ENCODE peak calls at places on chromosomes 4 and X, in eight cellular contexts. X is endothelial cell, Z is endodermal cell, P is IMR-90, R is neural crest cell, H is lower leg skin, Q is psoas muscle, S is OCI-LY7. E is an unnamed sample.

GRCh38 chrX:71536285-71536684 is 3.4 kb downstream of the OGT start:
- DNase-seq in S (no peak), R (no peak), H (no peak), Z (no peak), P (no peak), Q (no peak), X (no peak), E (no peak)

GRCh38 chr4:110998308-110998707 is 375.4 kb upstream of the PITX2 start:
- DNase-seq in R (no peak), Z (no peak), S (no peak), X (no peak), Q (no peak), P (no peak), H (no peak), E (no peak)

GRCh38 chr4:101944649-101945048 is 154.1 kb downstream of the BANK1 start:
- DNase-seq in Q (no peak), S (no peak), X (no peak), R (no peak), H (no peak), P (peak), Z (no peak), E (no peak)

GRCh38 chr4:156931267-156931666 is 40.3 kb downstream of the PDGFC start:
- DNase-seq in X (no peak), Z (no peak), R (no peak), Q (peak), P (peak), H (no peak), S (no peak), E (no peak)

GRCh38 chr4:158006973-158007372 is 165.9 kb downstream of the GASK1B start:
- DNase-seq in Q (no peak), S (no peak), Z (no peak), R (no peak), X (no peak), H (no peak), P (no peak), E (no peak)

GRCh38 chrX:17654116-17654515 is 83.2 kb upstream of the SCML1 start:
- DNase-seq in Q (no peak), X (no peak), S (no peak), H (no peak), R (no peak), Z (no peak), P (no peak), E (no peak)

GRCh38 chr4:166594326-166594946 is 639.9 kb downstream of the SPOCK3 start:
- DNase-seq in S (peak), R (peak), H (no peak), P (no peak), X (peak), Z (peak), Q (no peak), E (peak)

GRCh38 chr4:83212041-83212851 is 72.4 kb downstream of the COQ2 start:
- DNase-seq in S (peak), X (no peak), P (no peak), R (no peak), Q (no peak), Z (no peak), H (no peak), E (no peak)

GRCh38 chrX:10722804-10723364 is 102.5 kb upstream of the MID1 start:
- DNase-seq in Q (no peak), X (peak), S (peak), Z (peak), R (peak), H (no peak), P (peak), E (peak)

GRCh38 chrX:16786791-16787735 is 797 bp downstream of the TXLNG start:
- DNase-seq in S (peak), Q (peak), R (no peak), X (peak), P (no peak), H (peak), Z (peak), E (peak)

GRCh38 chrX:69124108-69124507 is 41.1 kb downstream of the PJA1 start:
- DNase-seq in S (no peak), Q (no peak), P (peak), H (no peak), Z (no peak), X (no peak), R (no peak), E (no peak)

GRCh38 chrX:107654778-107655761 is 26.8 kb downstream of the PRPS1 start:
- DNase-seq in H (peak), Z (peak), R (peak), Q (peak), S (peak), P (peak), X (peak), E (peak)

GRCh38 chr4:170047774-170048354 is 21.7 kb upstream of the MFAP3L start:
- DNase-seq in S (peak), R (peak), Z (peak), P (peak), H (no peak), Q (no peak), X (peak), E (peak)

GRCh38 chr4:2254665-2255500 is 7.0 kb downstream of the MXD4 start:
- DNase-seq in P (no peak), X (no peak), H (peak), Q (peak), S (no peak), R (no peak), Z (peak), E (no peak)

GRCh38 chr4:76726631-76727030 is 171.3 kb downstream of the SOWAHB start:
- DNase-seq in X (no peak), P (no peak), H (no peak), S (no peak), R (no peak), Z (no peak), Q (no peak), E (no peak)

GRCh38 chr4:31946456-31946855 is 1226.3 kb downstream of the PCDH7 start:
- DNase-seq in S (no peak), H (no peak), X (no peak), Z (no peak), Q (no peak), R (no peak), P (no peak), E (no peak)

GRCh38 chrX:3175659-3176438 is 134.6 kb downstream of the ARSF start:
- DNase-seq in Z (no peak), Q (no peak), R (no peak), S (no peak), P (peak), H (no peak), X (no peak), E (no peak)

GRCh38 chr4:105282489-105282888 is 135.8 kb downstream of the TET2 start:
- DNase-seq in H (no peak), X (no peak), P (no peak), Z (no peak), S (no peak), Q (no peak), R (no peak), E (no peak)

GRCh38 chr4:53804719-53805118 is 213.4 kb upstream of the LNX1 start:
- DNase-seq in R (no peak), P (no peak), X (no peak), S (peak), H (no peak), Q (no peak), Z (peak), E (no peak)

GRCh38 chrX:119618439-119618838 is 12.2 kb upstream of the NKRF start:
- DNase-seq in Z (no peak), Q (no peak), H (no peak), X (no peak), R (no peak), S (peak), P (no peak), E (no peak)

GRCh38 chr4:150215601-150216000 is 137.4 kb downstream of the DCLK2 start:
- DNase-seq in Z (no peak), H (no peak), Q (no peak), S (no peak), X (no peak), P (no peak), R (no peak), E (no peak)

GRCh38 chr4:169071781-169072180 is 61.7 kb upstream of the CBR4 start:
- DNase-seq in X (no peak), H (peak), Z (no peak), R (no peak), S (no peak), P (peak), Q (no peak), E (no peak)

GRCh38 chr4:147714575-147715401 is 17.1 kb upstream of the ARHGAP10 start:
- DNase-seq in H (peak), Q (peak), P (peak), Z (no peak), R (no peak), X (no peak), S (no peak), E (no peak)

GRCh38 chrX:111181883-111182400 is 86.0 kb downstream of the PAK3 start:
- DNase-seq in X (no peak), S (no peak), Q (no peak), P (no peak), Z (no peak), H (no peak), R (no peak), E (peak)

GRCh38 chr4:42339935-42340406 is 57.3 kb upstream of the SHISA3 start:
- DNase-seq in X (no peak), Z (peak), Q (peak), H (no peak), P (peak), R (no peak), S (no peak), E (no peak)

GRCh38 chrX:19064175-19064574 is 58.1 kb downstream of the ADGRG2 start:
- DNase-seq in P (peak), X (no peak), R (no peak), H (no peak), Z (peak), S (no peak), Q (no peak), E (no peak)

GRCh38 chr4:75930152-75930551 is 10.7 kb downstream of the NAAA start:
- DNase-seq in S (no peak), X (no peak), H (no peak), Q (no peak), Z (no peak), R (no peak), P (no peak), E (no peak)

GRCh38 chr4:6087669-6088068 is 69.4 kb upstream of the C4orf50 start:
- DNase-seq in X (peak), Z (peak), Q (no peak), S (peak), H (peak), R (peak), P (peak), E (peak)

GRCh38 chr4:7262134-7262533 is 69.8 kb downstream of the SORCS2 start:
- DNase-seq in Z (no peak), S (no peak), Q (no peak), H (no peak), X (no peak), P (no peak), R (no peak), E (no peak)

GRCh38 chr4:7259039-7259438 is 66.7 kb downstream of the SORCS2 start:
- DNase-seq in S (no peak), Q (no peak), R (no peak), H (no peak), X (no peak), Z (no peak), P (no peak), E (no peak)

GRCh38 chr4:7263166-7263565 is 70.8 kb downstream of the SORCS2 start:
- DNase-seq in Z (no peak), S (no peak), P (no peak), H (no peak), X (no peak), Q (no peak), R (no peak), E (no peak)

GRCh38 chr4:7260569-7260968 is 68.2 kb downstream of the SORCS2 start:
- DNase-seq in Z (no peak), H (no peak), R (no peak), P (no peak), Q (no peak), X (no peak), S (no peak), E (no peak)

DNA sequence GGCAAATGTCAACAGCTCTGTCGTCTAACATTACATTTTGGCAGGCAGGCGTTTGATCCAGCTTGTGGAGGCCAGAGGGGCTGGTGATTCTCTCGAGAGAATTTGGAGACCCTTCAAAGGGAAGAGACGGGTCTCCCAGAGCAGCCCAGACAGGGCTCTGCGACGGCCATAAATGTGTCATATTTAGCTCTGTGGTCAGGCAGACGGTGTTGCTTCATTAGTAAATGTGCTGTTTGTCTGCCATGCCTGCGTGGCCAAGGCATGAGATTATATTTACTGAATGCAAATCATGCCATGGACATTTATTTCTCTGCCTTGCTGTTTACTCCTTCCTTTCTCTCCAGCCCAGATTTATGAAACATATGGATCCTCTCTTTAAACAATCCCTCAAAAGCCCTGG is 68.8 kb downstream of the SORCS2 start:
- DNase-seq in S (no peak), Z (no peak), P (no peak), X (no peak), H (no peak), R (no peak), Q (no peak), E (no peak)
- TF ChIP-seq CTCF in S (no peak), Z (no peak), P (no peak), X (no peak), H (no peak), R (no peak), Q (no peak), E (no peak)

GRCh38 chr4:9704551-9705332 is 76.7 kb upstream of the DRD5 start:
- DNase-seq in Z (peak), S (no peak), X (no peak), P (no peak), R (no peak), Q (no peak), H (no peak), E (no peak)
- TF ChIP-seq CTCF in Z (peak), S (no peak), X (no peak), P (no peak), R (no peak), Q (no peak), H (no peak), E (no peak)

DNA sequence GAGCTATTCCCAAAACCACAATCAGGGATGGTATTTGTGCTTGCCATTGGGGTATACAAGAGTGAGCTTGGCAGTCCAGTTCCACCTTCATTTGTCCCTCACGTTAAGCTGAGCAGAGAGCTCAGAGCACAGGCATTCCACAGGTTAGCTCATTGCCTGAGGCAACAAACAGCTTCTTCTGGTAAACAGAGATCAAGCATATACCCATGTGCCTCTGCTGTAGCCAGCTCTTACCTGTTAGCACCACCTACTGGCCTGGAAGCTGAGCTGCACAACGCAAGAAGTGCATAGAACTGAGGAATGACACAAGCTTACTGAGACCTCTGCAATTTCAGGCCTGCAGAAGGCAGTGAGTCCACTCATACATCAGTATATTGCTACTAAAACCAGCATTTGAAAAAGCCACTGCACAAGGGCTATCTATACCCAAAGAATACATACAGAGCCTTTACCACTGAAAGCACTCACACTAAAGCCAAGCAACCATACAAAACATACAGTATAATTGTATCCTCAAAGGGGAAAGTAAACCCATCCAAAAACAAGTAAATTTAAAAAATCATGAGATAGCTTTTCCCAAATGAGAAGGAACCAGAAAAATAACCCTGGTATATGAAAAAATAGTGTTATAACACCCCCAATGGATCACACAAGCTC is 258.3 kb upstream of the GABRA2 start:
- DNase-seq in P (peak), Z (peak), S (peak), R (peak), H (no peak), Q (no peak), X (peak), E (peak)
- TF ChIP-seq CTCF in P (peak), Z (peak), S (peak), R (peak), H (no peak), Q (no peak), X (peak), E (peak)

GRCh38 chr4:159383569-159383934 is 280.7 kb downstream of the RAPGEF2 start:
- DNase-seq in S (no peak), H (no peak), R (no peak), X (no peak), P (no peak), Z (no peak), Q (no peak), E (no peak)

GRCh38 chr4:159386620-159387019 is 283.7 kb downstream of the RAPGEF2 start:
- DNase-seq in Z (no peak), X (no peak), P (no peak), H (no peak), R (no peak), S (no peak), Q (no peak), E (no peak)

GRCh38 chr4:159384017-159384416 is 281.1 kb downstream of the RAPGEF2 start:
- DNase-seq in P (no peak), R (no peak), X (no peak), S (no peak), Z (no peak), Q (no peak), H (no peak), E (no peak)

GRCh38 chr4:159382875-159383568 is 280.1 kb downstream of the RAPGEF2 start:
- DNase-seq in X (no peak), P (no peak), R (no peak), Q (no peak), H (no peak), Z (peak), S (no peak), E (no peak)

GRCh38 chr4:159384619-159385018 is 281.7 kb downstream of the RAPGEF2 start:
- DNase-seq in Q (no peak), Z (no peak), H (no peak), P (no peak), R (no peak), S (no peak), X (no peak), E (no peak)
- TF ChIP-seq CTCF in Q (no peak), Z (peak), H (no peak), P (peak), R (no peak), S (no peak), X (no peak), E (no peak)

DNA sequence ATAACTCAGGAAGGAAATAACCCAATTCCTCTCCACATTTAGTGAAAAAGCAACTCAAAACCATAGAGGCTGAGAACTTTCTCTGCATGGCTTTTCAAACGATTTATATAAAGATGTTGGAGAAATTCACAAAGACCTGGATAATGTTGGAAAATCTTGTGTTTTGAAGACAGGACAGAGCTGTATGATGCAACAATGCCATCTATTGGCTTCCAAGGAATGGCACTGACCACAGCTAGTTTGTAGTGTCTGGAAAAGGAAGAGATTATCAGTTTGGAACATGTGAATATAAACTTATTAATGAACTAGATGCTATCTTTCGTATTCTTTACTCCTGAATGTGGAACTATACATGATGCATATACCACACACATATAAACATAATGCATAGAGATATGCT is 503.6 kb downstream of the IL1RAPL1 start:
- DNase-seq in P (peak), X (no peak), Z (no peak), R (peak), Q (no peak), S (no peak), H (no peak), E (no peak)
- TF ChIP-seq CTCF in P (peak), X (no peak), Z (peak), R (peak), Q (peak), S (no peak), H (no peak), E (no peak)

DNA sequence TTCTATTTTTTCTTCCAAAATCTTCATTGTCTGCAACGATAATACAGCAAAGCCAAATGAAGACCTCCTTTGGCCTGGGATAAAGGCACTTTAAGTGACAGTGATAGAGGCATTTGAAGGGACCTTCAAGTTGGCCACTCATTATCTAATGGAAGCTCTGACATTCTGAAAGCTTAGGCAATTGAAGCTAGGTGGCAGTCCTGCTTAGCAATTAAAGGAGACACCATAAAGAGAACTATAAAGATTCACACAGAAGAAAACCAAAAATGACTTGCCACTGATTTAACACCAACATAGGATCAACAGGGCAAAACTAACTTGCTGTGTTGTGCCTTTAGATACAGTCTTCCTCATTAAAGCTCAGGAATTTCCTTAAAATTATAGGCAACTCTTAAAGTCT is 103.3 kb upstream of the TSPAN7 start:
- DNase-seq in S (no peak), H (no peak), Z (no peak), R (no peak), Q (no peak), X (no peak), P (no peak), E (no peak)
- TF ChIP-seq CTCF in S (no peak), H (no peak), Z (peak), R (no peak), Q (peak), X (no peak), P (no peak), E (no peak)

GRCh38 chr4:116180056-116180690 is 905.2 kb downstream of the TRAM1L1 start:
- DNase-seq in Z (no peak), H (no peak), X (no peak), Q (no peak), S (peak), P (no peak), R (no peak), E (no peak)
- TF ChIP-seq CTCF in Z (peak), H (no peak), X (peak), Q (peak), S (peak), P (no peak), R (peak), E (peak)

DNA sequence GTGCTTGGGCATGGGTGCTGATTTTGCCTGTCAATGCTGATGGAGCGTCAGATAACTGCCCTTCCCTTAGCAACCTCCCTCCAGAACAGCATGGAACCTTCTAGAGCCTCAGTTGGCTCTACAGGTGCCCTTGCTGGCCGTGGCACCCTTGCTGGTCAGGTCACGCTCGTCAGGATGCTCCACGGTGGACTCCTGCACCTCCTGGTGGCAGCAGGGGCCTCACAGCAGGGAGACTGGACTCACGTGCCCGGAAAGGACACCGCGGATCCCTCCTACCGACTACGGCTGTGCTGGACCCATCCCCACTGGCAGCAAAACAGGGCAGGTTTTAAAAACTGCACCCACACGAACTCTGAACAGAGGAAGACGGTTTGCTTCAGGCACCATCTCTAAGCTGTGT is 82.1 kb upstream of the AFAP1 start:
- DNase-seq in H (no peak), R (no peak), Z (no peak), P (no peak), S (no peak), Q (peak), X (no peak), E (no peak)
- TF ChIP-seq CTCF in H (no peak), R (no peak), Z (no peak), P (peak), S (no peak), Q (no peak), X (no peak), E (no peak)

DNA sequence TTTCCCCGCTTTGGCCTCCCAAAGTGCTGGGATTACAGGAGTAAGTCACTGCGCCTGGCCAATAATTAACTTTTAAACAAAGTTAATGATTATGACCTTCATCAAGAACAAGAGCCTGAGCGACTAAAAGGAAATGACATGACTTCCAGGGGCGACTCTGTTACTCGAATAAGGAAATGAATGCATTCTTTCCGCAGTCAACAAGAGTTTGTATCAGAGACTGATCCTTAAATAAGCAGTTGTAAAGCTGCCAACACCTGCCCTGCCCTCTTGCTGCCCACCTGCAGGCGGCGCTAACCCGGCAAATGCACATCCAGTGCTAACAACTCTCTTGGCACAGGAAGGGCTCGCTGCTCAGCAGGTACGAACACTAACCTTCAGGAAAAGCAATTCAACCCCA is 27.3 kb downstream of the WDR1 start:
- DNase-seq in Q (peak), Z (peak), X (peak), H (no peak), R (no peak), P (no peak), S (no peak), E (no peak)
- TF ChIP-seq CTCF in Q (peak), Z (peak), X (peak), H (no peak), R (peak), P (peak), S (peak), E (peak)

E was measured in glutamatergic neuron.